ENCODE peak calls at places on chromosome 22, in six cellular contexts. One of them, this sample, is unnamed.

GRCh38 chr22:23278883-23279675 is 98.8 kb downstream of the BCR start:
- DNase-seq in H1: no peak
- DNase-seq in neural progenitor cell: no peak
- DNase-seq in fibroblast of lung: no peak
- DNase-seq in HepG2: no peak
- DNase-seq in HCT116: no peak
- DNase-seq in this sample: no peak

GRCh38 chr22:39469681-39470461 is 13.1 kb downstream of the MGAT3 start:
- DNase-seq in H1: no peak
- DNase-seq in fibroblast of lung: no peak
- DNase-seq in HepG2: peak; percentile 75
- DNase-seq in HCT116: no peak
- DNase-seq in neural progenitor cell: peak; percentile 46
- DNase-seq in this sample: no peak

GRCh38 chr22:25702046-25702445 is 39.9 kb upstream of the MYO18B start:
- DNase-seq in fibroblast of lung: peak; percentile 64
- DNase-seq in H1: no peak
- DNase-seq in neural progenitor cell: no peak
- DNase-seq in HCT116: no peak
- DNase-seq in HepG2: peak; percentile 18
- DNase-seq in this sample: peak; percentile 37

GRCh38 chr22:43850529-43850928 is 11.8 kb downstream of the SULT4A1 start:
- DNase-seq in HCT116: no peak
- DNase-seq in H1: no peak
- DNase-seq in neural progenitor cell: no peak
- DNase-seq in HepG2: no peak
- DNase-seq in fibroblast of lung: no peak
- DNase-seq in this sample: no peak

GRCh38 chr22:23137905-23138520 is 3.8 kb downstream of the RSPH14 start:
- DNase-seq in neural progenitor cell: no peak
- DNase-seq in HepG2: no peak
- DNase-seq in fibroblast of lung: no peak
- DNase-seq in H1: no peak
- DNase-seq in HCT116: no peak
- DNase-seq in this sample: no peak

GRCh38 chr22:49180683-49181024 is 647.0 kb downstream of the BRD1 start:
- DNase-seq in H1: no peak
- DNase-seq in fibroblast of lung: no peak
- DNase-seq in HepG2: no peak
- DNase-seq in HCT116: no peak
- DNase-seq in neural progenitor cell: no peak
- DNase-seq in this sample: no peak

GRCh38 chr22:49271831-49272230 is 555.8 kb downstream of the BRD1 start:
- DNase-seq in HepG2: no peak
- DNase-seq in fibroblast of lung: no peak
- DNase-seq in HCT116: no peak
- DNase-seq in H1: no peak
- DNase-seq in neural progenitor cell: no peak
- DNase-seq in this sample: no peak

GRCh38 chr22:22171357-22172218 is 73.0 kb upstream of the VPREB1 start:
- DNase-seq in neural progenitor cell: peak; percentile 55
- DNase-seq in HCT116: peak; percentile 45
- DNase-seq in H1: no peak
- DNase-seq in fibroblast of lung: no peak
- DNase-seq in HepG2: no peak
- DNase-seq in this sample: no peak

GRCh38 chr22:28951969-28952521 is 68.7 kb downstream of the ZNRF3 start:
- DNase-seq in H1: no peak
- DNase-seq in fibroblast of lung: peak; percentile 46
- DNase-seq in HCT116: no peak
- DNase-seq in neural progenitor cell: peak; percentile 59
- DNase-seq in HepG2: peak; percentile 65
- DNase-seq in this sample: no peak

GRCh38 chr22:39471421-39472141 is 14.8 kb downstream of the MGAT3 start:
- DNase-seq in fibroblast of lung: no peak
- DNase-seq in neural progenitor cell: peak; percentile 36
- DNase-seq in H1: no peak
- DNase-seq in HCT116: no peak
- DNase-seq in HepG2: no peak
- DNase-seq in this sample: peak; percentile 50

GRCh38 chr22:22687638-22688500 is 43.5 kb downstream of the GGTLC2 start:
- DNase-seq in fibroblast of lung: peak; percentile 72
- DNase-seq in H1: no peak
- DNase-seq in neural progenitor cell: peak; percentile 67
- DNase-seq in HCT116: no peak
- DNase-seq in HepG2: peak; percentile 43
- DNase-seq in this sample: peak; percentile 48

GRCh38 chr22:43153916-43154315 is 2.6 kb downstream of the TSPO start:
- DNase-seq in HCT116: no peak
- DNase-seq in fibroblast of lung: no peak
- DNase-seq in H1: no peak
- DNase-seq in neural progenitor cell: no peak
- DNase-seq in HepG2: no peak
- DNase-seq in this sample: no peak

GRCh38 chr22:36069368-36069767 is 40.7 kb upstream of the RBFOX2 start:
- DNase-seq in HCT116: no peak
- DNase-seq in H1: no peak
- DNase-seq in neural progenitor cell: no peak
- DNase-seq in HepG2: no peak
- DNase-seq in fibroblast of lung: no peak
- DNase-seq in this sample: no peak

GRCh38 chr22:43349636-43350035 is 6.5 kb upstream of the SCUBE1 start:
- DNase-seq in H1: no peak
- DNase-seq in HCT116: no peak
- DNase-seq in neural progenitor cell: no peak
- DNase-seq in fibroblast of lung: no peak
- DNase-seq in HepG2: no peak
- DNase-seq in this sample: no peak

GRCh38 chr22:20588843-20589581 is 81.6 kb downstream of the MED15 start:
- DNase-seq in HCT116: no peak
- DNase-seq in H1: no peak
- DNase-seq in fibroblast of lung: no peak
- DNase-seq in neural progenitor cell: no peak
- DNase-seq in HepG2: no peak
- DNase-seq in this sample: no peak

GRCh38 chr22:20591295-20591645 is 83.9 kb downstream of the MED15 start:
- DNase-seq in HepG2: no peak
- DNase-seq in H1: peak; percentile 51
- DNase-seq in neural progenitor cell: no peak
- DNase-seq in HCT116: no peak
- DNase-seq in fibroblast of lung: no peak
- DNase-seq in this sample: no peak

GRCh38 chr22:20589614-20590476 is 82.4 kb downstream of the MED15 start:
- DNase-seq in fibroblast of lung: no peak
- DNase-seq in HCT116: no peak
- DNase-seq in H1: peak; percentile 52
- DNase-seq in neural progenitor cell: no peak
- DNase-seq in HepG2: no peak
- DNase-seq in this sample: no peak

GRCh38 chr22:20590477-20591294 is 83.3 kb downstream of the MED15 start:
- DNase-seq in fibroblast of lung: no peak
- DNase-seq in HCT116: no peak
- DNase-seq in neural progenitor cell: no peak
- DNase-seq in HepG2: no peak
- DNase-seq in H1: no peak
- DNase-seq in this sample: no peak

GRCh38 chr22:20591660-20592310 is 84.4 kb downstream of the MED15 start:
- DNase-seq in neural progenitor cell: peak; percentile 63
- DNase-seq in H1: peak; percentile 79
- DNase-seq in fibroblast of lung: peak; percentile 75
- DNase-seq in HepG2: peak; percentile 45
- DNase-seq in HCT116: peak; percentile 19
- DNase-seq in this sample: peak; percentile 47
- TF ChIP-seq EZH2 in neural progenitor cell: no peak
- TF ChIP-seq EZH2 in H1: no peak
- TF ChIP-seq EZH2 in fibroblast of lung: no peak
- TF ChIP-seq EZH2 in HepG2: no peak
- TF ChIP-seq EZH2 in HCT116: no peak
- TF ChIP-seq EZH2 in this sample: no peak

GRCh38 chr22:41469218-41469851 is 418 bp downstream of the ACO2 start:
- DNase-seq in neural progenitor cell: peak; percentile 55
- DNase-seq in HCT116: no peak
- DNase-seq in H1: no peak
- DNase-seq in fibroblast of lung: no peak
- DNase-seq in HepG2: no peak
- DNase-seq in this sample: peak; percentile 45

GRCh38 chr22:41471606-41472005 is 2.7 kb downstream of the ACO2 start:
- DNase-seq in fibroblast of lung: no peak
- DNase-seq in HCT116: no peak
- DNase-seq in HepG2: no peak
- DNase-seq in neural progenitor cell: no peak
- DNase-seq in H1: no peak
- DNase-seq in this sample: no peak

DNA sequence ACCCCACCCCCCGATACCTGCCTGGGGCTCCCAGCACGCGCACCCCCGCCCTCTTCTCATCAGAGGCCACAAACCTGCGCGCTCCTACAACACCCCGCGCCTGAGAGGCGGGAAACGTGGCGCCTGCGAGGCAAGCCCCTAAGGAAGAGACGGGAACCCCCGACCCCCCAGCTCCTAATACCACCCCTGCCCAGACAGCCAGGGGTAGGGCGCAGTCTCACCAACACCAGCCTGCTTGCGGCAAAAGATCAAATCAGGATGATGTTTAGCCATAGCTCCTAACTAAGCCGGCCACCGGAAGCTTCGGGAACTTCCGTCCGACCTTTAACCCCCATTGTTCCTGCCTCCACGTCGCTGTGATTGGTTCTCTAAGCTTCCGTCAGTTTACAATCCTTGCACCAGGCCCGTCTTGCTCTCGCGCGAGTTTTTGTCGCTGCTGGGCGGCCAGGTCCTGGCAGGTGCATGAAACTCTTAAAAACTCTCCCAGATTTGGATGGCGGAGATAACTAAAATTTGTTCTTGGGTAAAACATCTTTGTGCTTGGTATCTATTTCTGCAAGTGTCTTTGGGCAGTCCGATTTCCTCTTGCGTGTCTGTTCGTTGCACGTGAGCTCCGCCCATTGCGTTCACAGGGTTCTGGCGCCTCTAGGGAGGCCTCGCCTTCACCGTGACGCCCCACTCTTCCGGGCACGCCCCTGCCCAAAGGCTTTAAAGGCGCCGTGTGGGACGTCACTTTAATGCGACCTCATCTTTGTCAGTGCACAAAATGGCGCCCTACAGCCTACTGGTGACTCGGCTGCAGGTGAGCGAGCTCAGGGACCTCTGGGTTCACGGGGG is at the start of the genes ACO2 and PHF5A:
- DNase-seq in fibroblast of lung: peak; percentile 98
- DNase-seq in HepG2: peak; percentile 96
- DNase-seq in HCT116: peak; percentile 97
- DNase-seq in neural progenitor cell: peak; percentile 99
- DNase-seq in H1: peak; percentile 99
- DNase-seq in this sample: peak; percentile 98
- TF ChIP-seq CTCF in fibroblast of lung: no peak
- TF ChIP-seq CTCF in HepG2: no peak
- TF ChIP-seq CTCF in HCT116: no peak
- TF ChIP-seq CTCF in neural progenitor cell: no peak
- TF ChIP-seq CTCF in H1: no peak
- TF ChIP-seq CTCF in this sample: no peak

GRCh38 chr22:37421468-37421877 is 5.8 kb downstream of the ELFN2 start:
- DNase-seq in neural progenitor cell: no peak
- DNase-seq in HCT116: no peak
- DNase-seq in H1: no peak
- DNase-seq in fibroblast of lung: no peak
- DNase-seq in HepG2: no peak
- DNase-seq in this sample: no peak

GRCh38 chr22:37419370-37419915 is 7.8 kb downstream of the ELFN2 start:
- DNase-seq in H1: no peak
- DNase-seq in HCT116: no peak
- DNase-seq in fibroblast of lung: no peak
- DNase-seq in neural progenitor cell: no peak
- DNase-seq in HepG2: no peak
- DNase-seq in this sample: no peak

GRCh38 chr22:37418627-37419369 is 8.5 kb downstream of the ELFN2 start:
- DNase-seq in HCT116: no peak
- DNase-seq in fibroblast of lung: no peak
- DNase-seq in H1: no peak
- DNase-seq in neural progenitor cell: peak; percentile 52
- DNase-seq in HepG2: no peak
- DNase-seq in this sample: no peak

GRCh38 chr22:37420656-37421467 is 6.4 kb downstream of the ELFN2 start:
- DNase-seq in fibroblast of lung: no peak
- DNase-seq in H1: no peak
- DNase-seq in HCT116: no peak
- DNase-seq in HepG2: no peak
- DNase-seq in neural progenitor cell: no peak
- DNase-seq in this sample: no peak

DNA sequence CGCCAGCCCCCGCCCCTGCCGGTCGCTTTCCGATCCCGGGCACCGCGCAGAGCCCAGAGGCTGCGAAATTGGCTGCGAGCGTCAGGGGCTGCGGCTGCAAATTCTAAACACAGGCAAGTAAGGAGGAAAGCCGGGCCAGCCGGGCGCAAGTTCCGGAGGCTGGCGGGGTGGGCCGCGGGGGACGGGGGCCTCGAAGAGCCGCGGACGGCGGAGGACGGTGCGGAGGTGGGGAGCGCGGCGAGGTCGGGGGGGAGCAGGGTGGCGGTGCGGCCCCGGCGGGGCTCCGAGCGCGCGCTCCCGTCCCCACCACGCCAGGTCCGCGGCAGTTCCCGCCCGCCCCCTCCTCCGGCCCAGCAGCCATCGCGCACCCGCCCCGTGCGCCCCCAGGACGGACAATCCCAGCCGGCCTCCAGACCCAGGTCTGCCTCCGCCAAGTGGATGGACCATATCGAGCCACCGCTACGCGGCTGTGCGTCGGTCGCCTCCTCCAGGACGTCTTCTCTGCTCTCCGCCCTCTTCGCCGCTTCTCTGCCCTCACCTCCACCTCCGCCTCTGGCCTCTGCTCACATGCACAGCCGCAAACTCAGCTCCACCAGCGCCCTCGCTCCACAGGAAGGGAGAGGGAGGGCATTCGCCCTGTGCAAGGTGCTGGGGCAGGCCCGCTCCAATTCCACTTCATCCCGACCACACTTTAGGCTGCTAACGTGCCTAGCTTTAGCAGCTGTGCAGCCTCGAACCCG is 7.2 kb downstream of the ELFN2 start:
- DNase-seq in HCT116: no peak
- DNase-seq in neural progenitor cell: peak; percentile 74
- DNase-seq in fibroblast of lung: no peak
- DNase-seq in H1: peak; percentile 80
- DNase-seq in HepG2: no peak
- DNase-seq in this sample: no peak
- TF ChIP-seq EZH2 in HCT116: no peak
- TF ChIP-seq EZH2 in neural progenitor cell: peak; percentile 59
- TF ChIP-seq EZH2 in fibroblast of lung: peak; percentile 98
- TF ChIP-seq EZH2 in H1: peak; percentile 31
- TF ChIP-seq EZH2 in HepG2: no peak
- TF ChIP-seq EZH2 in this sample: peak; percentile 35

DNA sequence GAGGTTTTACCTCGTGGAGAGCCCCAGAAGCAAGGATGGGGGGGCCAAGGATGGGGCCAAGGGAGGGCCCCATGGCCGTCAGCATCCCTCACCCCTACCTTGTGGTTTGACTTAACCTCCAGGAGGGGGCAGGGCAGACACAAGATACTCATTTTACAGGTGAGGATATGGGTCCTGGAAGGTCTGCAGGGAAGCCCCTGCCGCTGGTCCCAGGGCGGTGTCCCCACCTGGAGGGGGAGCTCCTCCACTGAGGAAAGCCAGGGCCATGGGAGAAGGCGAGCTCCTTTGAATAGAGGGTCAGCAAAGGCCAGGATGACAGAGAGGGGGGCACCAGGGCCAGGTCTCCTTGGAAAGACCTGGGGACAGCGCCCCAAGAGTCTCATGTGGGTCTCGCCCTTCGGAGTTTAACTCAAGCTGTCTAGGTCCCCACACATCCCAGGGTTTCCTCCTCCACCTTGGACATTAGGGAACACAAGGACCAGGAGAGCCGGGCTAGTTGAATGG is 5.9 kb upstream of the ADORA2A start:
- DNase-seq in fibroblast of lung: no peak
- DNase-seq in HCT116: peak; percentile 12
- DNase-seq in H1: peak; percentile 84
- DNase-seq in HepG2: peak; percentile 73
- DNase-seq in neural progenitor cell: peak; percentile 60
- DNase-seq in this sample: peak; percentile 48
- TF ChIP-seq CTCF in fibroblast of lung: no peak
- TF ChIP-seq CTCF in HCT116: peak; percentile 51
- TF ChIP-seq CTCF in H1: peak; percentile 81
- TF ChIP-seq CTCF in HepG2: peak; percentile 87
- TF ChIP-seq CTCF in neural progenitor cell: peak; percentile 59
- TF ChIP-seq CTCF in this sample: peak; percentile 46